ENCODE peak calls at places on chromosomes 6 and 20, in seven cellular contexts. Z, U, V, R, G, B and A are unnamed samples.

GRCh38 chr6:91476000-91476399 is 889.1 kb upstream of the MAP3K7 start:
- DNase-seq in Z (no peak), U (no peak), V (no peak), R (peak; percentile 1), G (no peak), B (peak; percentile 82), A (peak; percentile 52)

GRCh38 chr20:42721923-42722322 is 467.8 kb downstream of the PTPRT start:
- DNase-seq in Z (no peak), U (no peak), V (no peak), R (no peak), G (no peak), B (no peak), A (peak; percentile 22)

GRCh38 chr6:116426551-116426950 is 34.6 kb upstream of the CALHM6 start:
- DNase-seq in Z (no peak), U (no peak), V (no peak), R (no peak), G (no peak), B (no peak), A (peak; percentile 95)

GRCh38 chr6:43331470-43331869 is 22.8 kb upstream of the CRIP3 start:
- DNase-seq in Z (no peak), U (no peak), V (no peak), R (no peak), G (no peak), B (no peak), A (no peak)

GRCh38 chr6:143999406-143999805 is 8.7 kb downstream of the PLAGL1 start:
- DNase-seq in Z (no peak), U (no peak), V (no peak), R (peak; percentile 27), G (peak; percentile 99), B (peak; percentile 8), A (peak; percentile 67)

GRCh38 chr20:41510847-41511453 is 107.2 kb downstream of the CHD6 start:
- DNase-seq in Z (no peak), U (no peak), V (no peak), R (no peak), G (no peak), B (no peak), A (no peak)

GRCh38 chr6:14530385-14530784 is 412.8 kb downstream of the CD83 start:
- DNase-seq in Z (no peak), U (no peak), V (no peak), R (no peak), G (no peak), B (no peak), A (no peak)

GRCh38 chr6:153208706-153209105 is 77.6 kb upstream of the RGS17 start:
- DNase-seq in Z (no peak), U (no peak), V (no peak), R (peak; percentile 20), G (no peak), B (no peak), A (no peak)

GRCh38 chr6:114194362-114195343 is 148.2 kb downstream of the HS3ST5 start:
- DNase-seq in Z (no peak), U (no peak), V (no peak), R (peak; percentile 22), G (peak; percentile 46), B (no peak), A (no peak)

GRCh38 chr6:71444222-71444621 is 155.6 kb downstream of the OGFRL1 start:
- DNase-seq in Z (no peak), U (no peak), V (no peak), R (peak; percentile 53), G (peak; percentile 3), B (peak; percentile 40), A (peak; percentile 28)

GRCh38 chr6:106832766-106833510 is 141.6 kb downstream of the CD24 start:
- DNase-seq in Z (no peak), U (no peak), V (no peak), R (no peak), G (no peak), B (no peak), A (no peak)

GRCh38 chr6:52516269-52516668 is 60.6 kb downstream of the TRAM2 start:
- DNase-seq in Z (no peak), U (no peak), V (no peak), R (no peak), G (no peak), B (no peak), A (no peak)

GRCh38 chr20:4581838-4582237 is 139.9 kb upstream of the PRND start:
- DNase-seq in Z (no peak), U (no peak), V (no peak), R (no peak), G (no peak), B (no peak), A (no peak)

GRCh38 chr6:10725716-10726115 is 2.8 kb downstream of the TMEM14C start:
- DNase-seq in Z (no peak), U (no peak), V (no peak), R (no peak), G (no peak), B (no peak), A (no peak)

GRCh38 chr6:53441761-53442160 is 93.0 kb upstream of the ELOVL5 start:
- DNase-seq in Z (no peak), U (no peak), V (no peak), R (no peak), G (peak; percentile 76), B (no peak), A (peak; percentile 39)

GRCh38 chr6:40262363-40262762 is 324.8 kb downstream of the LRFN2 start:
- DNase-seq in Z (no peak), U (no peak), V (no peak), R (no peak), G (no peak), B (no peak), A (no peak)

GRCh38 chr6:110185879-110186278 is 5.7 kb downstream of the CDC40 start:
- DNase-seq in Z (no peak), U (no peak), V (no peak), R (no peak), G (no peak), B (no peak), A (no peak)

GRCh38 chr6:83514877-83515466 is 2.6 kb downstream of the PRSS35 start:
- DNase-seq in Z (peak; percentile 7), U (no peak), V (peak; percentile 44), R (peak; percentile 56), G (peak; percentile 84), B (peak; percentile 85), A (peak; percentile 72)

GRCh38 chr6:5471044-5471443 is 209.7 kb downstream of the FARS2 start:
- DNase-seq in Z (no peak), U (peak; percentile 27), V (peak; percentile 73), R (peak; percentile 51), G (peak; percentile 66), B (peak; percentile 74), A (peak; percentile 38)

GRCh38 chr6:90860822-90861601 is 274.1 kb upstream of the MAP3K7 start:
- DNase-seq in Z (no peak), U (no peak), V (no peak), R (peak; percentile 3), G (no peak), B (peak; percentile 10), A (peak; percentile 34)

GRCh38 chr6:392441-393390 is 1.2 kb downstream of the IRF4 start:
- DNase-seq in Z (no peak), U (no peak), V (peak; percentile 70), R (no peak), G (no peak), B (no peak), A (no peak)

GRCh38 chr6:142952614-142953013 is 7.6 kb upstream of the HIVEP2 start:
- DNase-seq in Z (no peak), U (no peak), V (no peak), R (no peak), G (no peak), B (no peak), A (no peak)

GRCh38 chr6:166194885-166195860 is 27.5 kb upstream of the TBXT start:
- DNase-seq in Z (no peak), U (no peak), V (no peak), R (no peak), G (no peak), B (no peak), A (no peak)

GRCh38 chr20:37757550-37757949 is 63.7 kb downstream of the CTNNBL1 start:
- DNase-seq in Z (no peak), U (no peak), V (no peak), R (no peak), G (no peak), B (no peak), A (no peak)

GRCh38 chr20:444117-444516 is 18.2 kb downstream of the TBC1D20 start:
- DNase-seq in Z (no peak), U (no peak), V (no peak), R (peak; percentile 31), G (no peak), B (no peak), A (no peak)

GRCh38 chr20:53698321-53698978 is 104.8 kb upstream of the ZNF217 start:
- DNase-seq in Z (no peak), U (no peak), V (no peak), R (no peak), G (no peak), B (no peak), A (no peak)

GRCh38 chr6:159056003-159056402 is 11.2 kb upstream of the TAGAP start:
- DNase-seq in Z (no peak), U (peak; percentile 98), V (no peak), R (no peak), G (no peak), B (no peak), A (no peak)

GRCh38 chr6:137136065-137136464 is 37.4 kb downstream of the IL22RA2 start:
- DNase-seq in Z (no peak), U (no peak), V (no peak), R (peak; percentile 7), G (peak; percentile 35), B (peak; percentile 24), A (peak; percentile 47)

GRCh38 chr20:17445561-17445960 is 85.6 kb downstream of the BFSP1 start:
- DNase-seq in Z (no peak), U (no peak), V (no peak), R (no peak), G (no peak), B (no peak), A (no peak)

GRCh38 chr6:167094820-167095637 is 27.9 kb upstream of the CCR6 start:
- DNase-seq in Z (no peak), U (no peak), V (no peak), R (peak; percentile 7), G (no peak), B (no peak), A (no peak)

GRCh38 chr6:15987569-15987968 is 141.3 kb upstream of the MYLIP start:
- DNase-seq in Z (no peak), U (no peak), V (no peak), R (peak; percentile 68), G (peak; percentile 0), B (peak; percentile 9), A (peak; percentile 22)

GRCh38 chr6:139539852-139540251 is 165.4 kb upstream of the CITED2 start:
- DNase-seq in Z (no peak), U (no peak), V (no peak), R (peak; percentile 90), G (peak; percentile 97), B (peak; percentile 85), A (peak; percentile 89)

GRCh38 chr20:1943267-1944002 is 48.2 kb downstream of the SIRPA start:
- DNase-seq in Z (no peak), U (no peak), V (no peak), R (peak; percentile 39), G (peak; percentile 79), B (peak; percentile 14), A (peak; percentile 83)

GRCh38 chr6:73538116-73538779 is 17.4 kb upstream of the EEF1A1 start:
- DNase-seq in Z (no peak), U (no peak), V (no peak), R (no peak), G (no peak), B (no peak), A (no peak)

GRCh38 chr20:41650221-41650948 is 32.2 kb upstream of the CHD6 start:
- DNase-seq in Z (no peak), U (no peak), V (no peak), R (no peak), G (no peak), B (peak; percentile 91), A (peak; percentile 66)

GRCh38 chr6:100344761-100345160 is 120.0 kb downstream of the SIM1 start:
- DNase-seq in Z (no peak), U (no peak), V (no peak), R (peak; percentile 82), G (peak; percentile 22), B (peak; percentile 69), A (peak; percentile 26)

GRCh38 chr6:134482585-134483346 is 164.9 kb upstream of the SGK1 start:
- DNase-seq in Z (no peak), U (no peak), V (no peak), R (no peak), G (peak; percentile 56), B (no peak), A (no peak)